ENCODE peak calls at places on chromosomes 6 and 20, in nine cellular contexts. One of them, this sample, is unnamed.

GRCh38 chr6:137099689-137100398 is 55.1 kb upstream of the IL20RA start:
- DNase-seq in neural crest cell: no peak
- DNase-seq in CD4-positive, alpha-beta memory T cell: no peak
- DNase-seq in stromal cell of bone marrow: no peak
- DNase-seq in aorta: no peak
- DNase-seq in T-helper 22 cell: no peak
- DNase-seq in left colon: no peak
- DNase-seq in hippocampal formation: no peak
- DNase-seq in SJSA1: no peak
- DNase-seq in this sample: no peak

GRCh38 chr6:149079911-149080501 is 237.5 kb upstream of the TAB2 start:
- DNase-seq in T-helper 22 cell: no peak
- DNase-seq in stromal cell of bone marrow: peak; percentile 33
- DNase-seq in hippocampal formation: no peak
- DNase-seq in left colon: peak; percentile 50
- DNase-seq in aorta: peak; percentile 82
- DNase-seq in neural crest cell: no peak
- DNase-seq in CD4-positive, alpha-beta memory T cell: no peak
- DNase-seq in SJSA1: no peak
- DNase-seq in this sample: peak; percentile 73

GRCh38 chr20:43533060-43533459 is 25.6 kb downstream of the L3MBTL1 start:
- DNase-seq in aorta: no peak
- DNase-seq in hippocampal formation: no peak
- DNase-seq in SJSA1: no peak
- DNase-seq in CD4-positive, alpha-beta memory T cell: no peak
- DNase-seq in stromal cell of bone marrow: peak; percentile 43
- DNase-seq in neural crest cell: no peak
- DNase-seq in T-helper 22 cell: no peak
- DNase-seq in left colon: no peak
- DNase-seq in this sample: no peak

GRCh38 chr20:37387519-37388269 is 41.8 kb downstream of the SRC start:
- DNase-seq in stromal cell of bone marrow: no peak
- DNase-seq in CD4-positive, alpha-beta memory T cell: no peak
- DNase-seq in T-helper 22 cell: no peak
- DNase-seq in neural crest cell: no peak
- DNase-seq in aorta: peak; percentile 35
- DNase-seq in left colon: peak; percentile 16
- DNase-seq in hippocampal formation: no peak
- DNase-seq in SJSA1: no peak
- DNase-seq in this sample: peak; percentile 36

GRCh38 chr6:44007818-44008660 is 119.2 kb downstream of the MRPL14 start:
- DNase-seq in T-helper 22 cell: no peak
- DNase-seq in hippocampal formation: no peak
- DNase-seq in stromal cell of bone marrow: no peak
- DNase-seq in SJSA1: no peak
- DNase-seq in neural crest cell: no peak
- DNase-seq in left colon: no peak
- DNase-seq in aorta: no peak
- DNase-seq in CD4-positive, alpha-beta memory T cell: no peak
- DNase-seq in this sample: peak; percentile 19

GRCh38 chr6:135675862-135676261 is 175.6 kb upstream of the PDE7B start:
- DNase-seq in SJSA1: no peak
- DNase-seq in neural crest cell: peak; percentile 17
- DNase-seq in CD4-positive, alpha-beta memory T cell: peak; percentile 48
- DNase-seq in aorta: no peak
- DNase-seq in left colon: no peak
- DNase-seq in hippocampal formation: no peak
- DNase-seq in stromal cell of bone marrow: no peak
- DNase-seq in T-helper 22 cell: no peak
- DNase-seq in this sample: no peak

GRCh38 chr6:152338335-152339125 is 298.6 kb downstream of the SYNE1 start:
- DNase-seq in CD4-positive, alpha-beta memory T cell: peak; percentile 44
- DNase-seq in stromal cell of bone marrow: peak; percentile 15
- DNase-seq in SJSA1: peak; percentile 20
- DNase-seq in neural crest cell: peak; percentile 57
- DNase-seq in T-helper 22 cell: peak; percentile 8
- DNase-seq in hippocampal formation: peak; percentile 24
- DNase-seq in left colon: no peak
- DNase-seq in aorta: peak; percentile 61
- DNase-seq in this sample: peak; percentile 63

GRCh38 chr6:43771210-43771857 is 1.3 kb downstream of the VEGFA start:
- DNase-seq in left colon: peak; percentile 80
- DNase-seq in aorta: peak; percentile 85
- DNase-seq in neural crest cell: peak; percentile 43
- DNase-seq in SJSA1: peak; percentile 57
- DNase-seq in T-helper 22 cell: peak; percentile 33
- DNase-seq in hippocampal formation: peak; percentile 30
- DNase-seq in CD4-positive, alpha-beta memory T cell: peak; percentile 45
- DNase-seq in stromal cell of bone marrow: no peak
- DNase-seq in this sample: peak; percentile 84

GRCh38 chr6:18308070-18308735 is 43.9 kb upstream of the DEK start:
- DNase-seq in left colon: no peak
- DNase-seq in SJSA1: peak; percentile 81
- DNase-seq in neural crest cell: no peak
- DNase-seq in stromal cell of bone marrow: no peak
- DNase-seq in aorta: no peak
- DNase-seq in hippocampal formation: no peak
- DNase-seq in CD4-positive, alpha-beta memory T cell: no peak
- DNase-seq in T-helper 22 cell: no peak
- DNase-seq in this sample: no peak

GRCh38 chr20:24755411-24755922 is 193.6 kb upstream of the CST7 start:
- DNase-seq in CD4-positive, alpha-beta memory T cell: no peak
- DNase-seq in SJSA1: no peak
- DNase-seq in neural crest cell: no peak
- DNase-seq in T-helper 22 cell: no peak
- DNase-seq in aorta: no peak
- DNase-seq in left colon: no peak
- DNase-seq in hippocampal formation: no peak
- DNase-seq in stromal cell of bone marrow: peak; percentile 13
- DNase-seq in this sample: no peak

GRCh38 chr6:14819001-14819400 is 426.9 kb upstream of the JARID2 start:
- DNase-seq in hippocampal formation: no peak
- DNase-seq in aorta: no peak
- DNase-seq in CD4-positive, alpha-beta memory T cell: no peak
- DNase-seq in left colon: no peak
- DNase-seq in stromal cell of bone marrow: no peak
- DNase-seq in T-helper 22 cell: no peak
- DNase-seq in SJSA1: no peak
- DNase-seq in neural crest cell: no peak
- DNase-seq in this sample: no peak

GRCh38 chr6:6918216-6918983 is 189.4 kb upstream of the RREB1 start:
- DNase-seq in aorta: no peak
- DNase-seq in neural crest cell: no peak
- DNase-seq in stromal cell of bone marrow: peak; percentile 53
- DNase-seq in SJSA1: no peak
- DNase-seq in left colon: no peak
- DNase-seq in hippocampal formation: no peak
- DNase-seq in T-helper 22 cell: no peak
- DNase-seq in CD4-positive, alpha-beta memory T cell: no peak
- DNase-seq in this sample: no peak

GRCh38 chr6:147534116-147534865 is 25.8 kb downstream of the SAMD5 start:
- DNase-seq in stromal cell of bone marrow: no peak
- DNase-seq in neural crest cell: no peak
- DNase-seq in hippocampal formation: no peak
- DNase-seq in aorta: no peak
- DNase-seq in T-helper 22 cell: no peak
- DNase-seq in CD4-positive, alpha-beta memory T cell: no peak
- DNase-seq in SJSA1: no peak
- DNase-seq in left colon: no peak
- DNase-seq in this sample: no peak

GRCh38 chr6:168407842-168408241 is 33.1 kb upstream of the SMOC2 start:
- DNase-seq in hippocampal formation: no peak
- DNase-seq in T-helper 22 cell: no peak
- DNase-seq in CD4-positive, alpha-beta memory T cell: no peak
- DNase-seq in stromal cell of bone marrow: no peak
- DNase-seq in aorta: no peak
- DNase-seq in left colon: no peak
- DNase-seq in neural crest cell: no peak
- DNase-seq in SJSA1: no peak
- DNase-seq in this sample: no peak

GRCh38 chr20:14845199-14846160 is 508.1 kb upstream of the FLRT3 start:
- DNase-seq in hippocampal formation: no peak
- DNase-seq in CD4-positive, alpha-beta memory T cell: no peak
- DNase-seq in left colon: no peak
- DNase-seq in neural crest cell: no peak
- DNase-seq in T-helper 22 cell: no peak
- DNase-seq in aorta: no peak
- DNase-seq in stromal cell of bone marrow: no peak
- DNase-seq in SJSA1: no peak
- DNase-seq in this sample: no peak

GRCh38 chr20:24773751-24774201 is 175.3 kb upstream of the CST7 start:
- DNase-seq in aorta: no peak
- DNase-seq in SJSA1: peak; percentile 72
- DNase-seq in left colon: no peak
- DNase-seq in hippocampal formation: no peak
- DNase-seq in T-helper 22 cell: no peak
- DNase-seq in CD4-positive, alpha-beta memory T cell: no peak
- DNase-seq in neural crest cell: no peak
- DNase-seq in stromal cell of bone marrow: peak; percentile 77
- DNase-seq in this sample: no peak

This sample was measured in psoas muscle.